ENCODE peak calls at places on chromosome 14, in four cellular contexts. W, G, O and B are unnamed samples. For H3K4me1, the result is how much of the 10 kb centered on the place peaks cover.

GRCh38 chr14:103908580-103908979 is 19.7 kb upstream of the TDRD9 start:
- DNase-seq in W (no peak), G (no peak), O (no peak), B (peak)

GRCh38 chr14:23009483-23009938 is 432 bp downstream of the C14orf93 start:
- DNase-seq in W (no peak), G (no peak), O (no peak), B (no peak)

GRCh38 chr14:26598081-26598671 is 343 bp upstream of the NOVA1 start:
- DNase-seq in W (peak), G (no peak), O (peak), B (no peak)

GRCh38 chr14:104431351-104431928 is 148.1 kb upstream of the C14orf180 start:
- DNase-seq in W (no peak), G (no peak), O (peak), B (no peak)

GRCh38 chr14:94049625-94050023 is 23.5 kb downstream of the OTUB2 start:
- DNase-seq in W (no peak), G (no peak), O (no peak), B (no peak)

GRCh38 chr14:21852061-21852664 is 178.5 kb upstream of the OR4E1 start:
- DNase-seq in W (no peak), G (peak), O (no peak), B (peak)

GRCh38 chr14:37650356-37651037 is 55.1 kb downstream of the TTC6 start:
- DNase-seq in W (no peak), G (no peak), O (no peak), B (no peak)

GRCh38 chr14:97602438-97603117 is 805.4 kb downstream of the VRK1 start:
- DNase-seq in W (no peak), G (no peak), O (no peak), B (peak)

GRCh38 chr14:38366374-38366773 is 110.5 kb upstream of the CLEC14A start:
- DNase-seq in W (no peak), G (no peak), O (no peak), B (no peak)

GRCh38 chr14:36508418-36509051 is 11.5 kb downstream of the NKX2-1 start:
- DNase-seq in W (no peak), G (no peak), O (no peak), B (no peak)

GRCh38 chr14:37197421-37198272 is at the start of gene MIPOL1:
- DNase-seq in W (peak), G (no peak), O (peak), B (no peak)

GRCh38 chr14:52998376-52999010 is 47.6 kb upstream of the FERMT2 start:
- DNase-seq in W (no peak), G (no peak), O (no peak), B (no peak)

GRCh38 chr14:93943052-93943451 is 15.9 kb downstream of the FAM181A start:
- DNase-seq in W (no peak), G (no peak), O (no peak), B (no peak)

GRCh38 chr14:93045211-93045674 is 70.5 kb downstream of the ITPK1 start:
- DNase-seq in W (no peak), G (no peak), O (no peak), B (no peak)

GRCh38 chr14:77275041-77275854 is 4.2 kb upstream of the NGB start:
- DNase-seq in W (no peak), G (no peak), O (peak), B (no peak)

GRCh38 chr14:104599446-104599845 is 5.1 kb downstream of the TMEM179 start:
- DNase-seq in W (no peak), G (no peak), O (no peak), B (no peak)

GRCh38 chr14:77985235-77985634 is 184.9 kb upstream of the NRXN3 start:
- DNase-seq in W (no peak), G (no peak), O (no peak), B (no peak)

GRCh38 chr14:92382677-92383076 is 59.7 kb downstream of the SLC24A4 start:
- DNase-seq in W (peak), G (no peak), O (no peak), B (no peak)

DNA sequence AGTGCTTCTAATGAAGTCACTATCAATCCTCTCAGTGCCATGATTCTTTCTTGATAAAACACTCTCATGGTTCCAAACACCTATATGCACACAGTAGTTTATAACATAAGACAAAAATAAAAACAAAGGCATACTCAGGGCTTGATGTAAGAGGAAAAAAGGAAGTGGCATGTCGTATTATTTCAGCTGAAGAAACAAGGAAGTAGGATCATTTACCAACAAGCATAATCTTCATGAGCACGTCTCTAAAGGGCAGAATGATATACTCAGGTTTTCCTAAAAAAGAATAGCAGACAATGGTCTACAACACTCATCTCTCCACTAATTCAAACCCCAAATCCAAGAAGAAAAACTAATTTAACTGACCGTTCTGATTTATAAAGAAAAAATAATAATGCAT is 33.9 kb downstream of the NUMB start:
- DNase-seq in W (no peak), G (no peak), O (no peak), B (no peak)
- H3K4me1 ChIP-seq in W (half or more), G (under half), O (under half), B (under half)

GRCh38 chr14:102781063-102781462 is 3.8 kb downstream of the TRAF3 start:
- DNase-seq in W (no peak), G (no peak), O (no peak), B (no peak)

GRCh38 chr14:102779574-102780315 is 2.5 kb downstream of the TRAF3 start:
- DNase-seq in W (no peak), G (no peak), O (no peak), B (no peak)

GRCh38 chr14:102776761-102777710 is at the start of gene TRAF3:
- DNase-seq in W (peak), G (peak), O (peak), B (peak)

GRCh38 chr14:102775855-102776760 is 1.1 kb upstream of the TRAF3 start:
- DNase-seq in W (no peak), G (peak), O (no peak), B (no peak)

GRCh38 chr14:102778616-102779351 is 1.5 kb downstream of the TRAF3 start:
- DNase-seq in W (no peak), G (peak), O (no peak), B (no peak)
- H3K4me1 ChIP-seq in W (under half), G (under half), O (under half), B (half or more)

GRCh38 chr14:102777711-102778615 is 714 bp downstream of the TRAF3 start:
- DNase-seq in W (no peak), G (no peak), O (peak), B (peak)
- H3K4me1 ChIP-seq in W (under half), G (under half), O (under half), B (under half)

DNA sequence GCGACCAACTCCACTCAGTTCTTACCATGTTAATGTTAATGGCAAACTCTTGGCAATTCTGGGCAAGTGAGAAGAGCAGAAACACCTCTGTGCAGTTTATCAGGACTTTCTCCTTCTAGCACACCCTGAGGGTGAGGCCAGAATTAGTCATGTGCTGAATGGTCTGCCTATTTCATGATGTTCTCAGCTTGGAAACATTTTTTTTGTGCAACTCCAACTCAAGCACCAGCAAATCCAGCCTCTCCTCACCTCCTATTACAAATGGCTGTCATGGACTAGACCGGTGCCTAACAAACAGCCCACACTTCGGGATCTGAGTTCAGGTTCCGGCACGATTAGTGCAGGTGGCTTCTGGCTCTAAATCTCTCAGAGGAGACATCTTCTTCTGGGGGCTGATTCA is 246.0 kb downstream of the ZFP36L1 start:
- DNase-seq in W (no peak), G (peak), O (no peak), B (no peak)
- H3K4me1 ChIP-seq in W (under half), G (under half), O (under half), B (under half)